ENCODE peak calls at places on chromosomes 6 and 20, in four cellular contexts. Y, V, A and P are unnamed samples.

GRCh38 chr6:155327326-155328073 is 13.2 kb upstream of the TFB1M start:
- DNase-seq in V (no peak), A (peak), Y (peak), P (peak)

GRCh38 chr6:44661221-44661609 is 273.7 kb downstream of the CDC5L start:
- DNase-seq in V (no peak), Y (no peak), A (no peak), P (no peak)

GRCh38 chr6:24283043-24283985 is 74.5 kb downstream of the DCDC2 start:
- DNase-seq in Y (peak), A (peak), V (peak), P (peak)

GRCh38 chr6:123562264-123562663 is 74.5 kb downstream of the TRDN start:
- DNase-seq in A (no peak), Y (no peak), V (no peak), P (no peak)

GRCh38 chr6:37603284-37603683 is 94.4 kb downstream of the MDGA1 start:
- DNase-seq in Y (no peak), V (no peak), A (no peak), P (no peak)

GRCh38 chr6:160069459-160069858 is 52.2 kb upstream of the SLC22A1 start:
- DNase-seq in Y (no peak), V (no peak), A (no peak), P (no peak)

GRCh38 chr6:87155920-87156600 is 695 bp downstream of the ZNF292 start:
- DNase-seq in A (peak), Y (peak), V (peak), P (no peak)

GRCh38 chr20:44973053-44973452 is 6.7 kb downstream of the STK4 start:
- DNase-seq in V (no peak), Y (no peak), A (no peak), P (no peak)

GRCh38 chr6:158353851-158354508 is 41.7 kb downstream of the TULP4 start:
- DNase-seq in V (no peak), A (no peak), Y (no peak), P (no peak)

GRCh38 chr20:20202793-20203192 is 150.5 kb downstream of the CFAP61 start:
- DNase-seq in V (no peak), Y (no peak), A (no peak), P (no peak)

GRCh38 chr20:51797357-51798025 is 4.8 kb downstream of the SALL4 start:
- DNase-seq in A (peak), Y (peak), V (no peak), P (no peak)

GRCh38 chr6:136408205-136408604 is 118.6 kb upstream of the BCLAF1 start:
- DNase-seq in Y (no peak), V (no peak), A (no peak), P (no peak)

GRCh38 chr20:16749573-16749972 is 1.4 kb downstream of the OTOR start:
- DNase-seq in Y (no peak), A (peak), V (no peak), P (no peak)

GRCh38 chr6:56528412-56528841 is 114.3 kb downstream of the DST start:
- DNase-seq in A (no peak), V (no peak), Y (no peak), P (no peak)

GRCh38 chr20:5718896-5719595 is 31.2 kb upstream of the SHLD1 start:
- DNase-seq in A (no peak), V (no peak), Y (no peak), P (no peak)

GRCh38 chr20:2299301-2299700 is 3.5 kb downstream of the TGM3 start:
- DNase-seq in Y (no peak), A (no peak), V (no peak), P (no peak)

GRCh38 chr6:108715832-108716231 is 132.4 kb upstream of the ARMC2 start:
- DNase-seq in V (no peak), A (no peak), Y (no peak), P (no peak)

GRCh38 chr20:61588356-61589054 is 336.4 kb downstream of the CDH4 start:
- DNase-seq in V (peak), Y (no peak), A (no peak), P (no peak)

GRCh38 chr20:35991142-35991771 is 22.9 kb downstream of the CNBD2 start:
- DNase-seq in A (peak), V (no peak), Y (peak), P (no peak)

GRCh38 chr6:25034477-25034876 is 98.7 kb upstream of the RIPOR2 start:
- DNase-seq in A (no peak), Y (no peak), V (no peak), P (no peak)

GRCh38 chr20:48157970-48158369 is 372.7 kb upstream of the SULF2 start:
- DNase-seq in A (no peak), Y (no peak), V (no peak), P (peak)

GRCh38 chr20:62576815-62577214 is 65.5 kb upstream of the SLCO4A1 start:
- DNase-seq in V (no peak), Y (peak), A (peak), P (no peak)

GRCh38 chr6:71460933-71461332 is 172.3 kb downstream of the OGFRL1 start:
- DNase-seq in A (no peak), V (no peak), Y (no peak), P (no peak)

GRCh38 chr6:106149472-106150069 is 63.4 kb downstream of the PRDM1 start:
- DNase-seq in A (no peak), Y (no peak), V (no peak), P (no peak)

GRCh38 chr6:170423030-170423429 is 116.5 kb downstream of the FAM120B start:
- DNase-seq in A (peak), Y (no peak), V (no peak), P (no peak)

GRCh38 chr6:111701146-111701545 is 95.5 kb upstream of the TRAF3IP2 start:
- DNase-seq in A (no peak), V (no peak), Y (no peak), P (no peak)

GRCh38 chr20:39452583-39453193 is 490.5 kb downstream of the DHX35 start:
- DNase-seq in V (no peak), Y (no peak), A (no peak), P (no peak)

GRCh38 chr6:11223296-11223695 is 9.2 kb downstream of the NEDD9 start:
- DNase-seq in Y (no peak), V (no peak), A (no peak), P (no peak)

GRCh38 chr6:131367206-131367873 is 205.7 kb upstream of the ARG1 start:
- DNase-seq in Y (no peak), V (no peak), A (no peak), P (no peak)

GRCh38 chr6:137767931-137768690 is 98.9 kb upstream of the TNFAIP3 start:
- DNase-seq in V (no peak), Y (no peak), A (no peak), P (no peak)

GRCh38 chr6:107621216-107621940 is 131.5 kb downstream of the SOBP start:
- DNase-seq in V (no peak), Y (no peak), A (no peak), P (no peak)

GRCh38 chr20:53621482-53622246 is 28.0 kb upstream of the ZNF217 start:
- DNase-seq in A (peak), Y (no peak), V (peak), P (peak)

GRCh38 chr6:13760948-13761347 is 49.3 kb upstream of the RANBP9 start:
- DNase-seq in Y (no peak), V (no peak), A (no peak), P (peak)

GRCh38 chr6:131657630-131658111 is 20.6 kb downstream of the ENPP3 start:
- DNase-seq in A (no peak), Y (no peak), V (no peak), P (no peak)

GRCh38 chr20:64166712-64167615 is 2.7 kb downstream of the MYT1 start:
- DNase-seq in Y (peak), A (no peak), V (peak), P (no peak)

GRCh38 chr6:112881027-112881426 is 533.9 kb downstream of the RFPL4B start:
- DNase-seq in Y (no peak), A (no peak), V (no peak), P (no peak)

GRCh38 chr20:33019465-33020277 is 11.8 kb upstream of the BPIFB6 start:
- DNase-seq in A (no peak), V (no peak), Y (no peak), P (no peak)

GRCh38 chr6:42047790-42048405 is 2.4 kb upstream of the TAF8 start:
- DNase-seq in Y (peak), A (no peak), V (no peak), P (no peak)

GRCh38 chr6:165830761-165831160 is 167.7 kb upstream of the PDE10A start:
- DNase-seq in A (no peak), Y (no peak), V (no peak), P (no peak)

DNA sequence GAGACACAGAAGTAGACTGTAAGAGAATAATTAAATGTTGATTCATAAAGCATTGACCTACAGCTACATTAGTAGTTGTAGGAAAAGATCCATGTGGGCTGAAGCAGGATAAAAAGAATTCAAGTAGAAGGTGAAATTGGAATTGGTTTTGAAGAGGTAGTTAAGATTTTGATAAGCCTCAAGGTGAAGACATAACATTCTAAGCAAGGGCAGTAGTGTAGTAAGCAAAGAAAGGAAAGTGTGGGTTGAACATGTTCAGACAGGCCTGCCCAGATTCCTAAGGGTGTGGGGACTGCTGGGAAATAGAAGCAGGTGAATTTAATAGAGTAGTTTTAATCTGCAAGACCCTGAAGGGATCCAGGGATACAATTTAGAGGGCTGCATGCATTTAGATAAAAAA is 19.0 kb downstream of the TAB2 start:
- DNase-seq in Y (peak), A (no peak), V (no peak), P (no peak)
- H3K27ac ChIP-seq in Y (peak), A (peak), V (no peak), P (no peak)

DNA sequence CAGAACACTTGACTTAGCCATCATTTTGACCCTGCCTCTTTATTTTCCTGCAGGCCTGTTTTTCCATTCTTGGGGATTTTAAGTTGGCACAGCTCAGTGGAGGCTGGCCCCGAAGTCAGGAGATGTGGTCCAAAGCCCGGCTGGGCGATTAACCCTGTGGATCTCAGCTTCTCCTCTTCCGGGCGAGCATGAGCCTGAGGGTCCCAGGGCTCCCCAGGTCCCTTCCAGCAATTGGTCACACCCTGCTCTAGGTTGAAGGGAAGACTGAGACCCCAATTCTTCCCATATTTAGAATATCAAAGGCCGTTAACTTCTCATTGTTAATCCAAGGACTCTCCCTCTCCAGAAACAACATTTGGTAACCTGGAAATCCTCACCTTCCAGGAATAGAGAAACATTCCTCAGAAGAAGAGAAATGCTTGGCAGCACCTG is 2.3 kb downstream of the THBS2 start:
- DNase-seq in Y (no peak), V (no peak), A (peak), P (peak)
- H3K4me3 ChIP-seq in Y (no peak), V (no peak), A (peak), P (peak)

DNA sequence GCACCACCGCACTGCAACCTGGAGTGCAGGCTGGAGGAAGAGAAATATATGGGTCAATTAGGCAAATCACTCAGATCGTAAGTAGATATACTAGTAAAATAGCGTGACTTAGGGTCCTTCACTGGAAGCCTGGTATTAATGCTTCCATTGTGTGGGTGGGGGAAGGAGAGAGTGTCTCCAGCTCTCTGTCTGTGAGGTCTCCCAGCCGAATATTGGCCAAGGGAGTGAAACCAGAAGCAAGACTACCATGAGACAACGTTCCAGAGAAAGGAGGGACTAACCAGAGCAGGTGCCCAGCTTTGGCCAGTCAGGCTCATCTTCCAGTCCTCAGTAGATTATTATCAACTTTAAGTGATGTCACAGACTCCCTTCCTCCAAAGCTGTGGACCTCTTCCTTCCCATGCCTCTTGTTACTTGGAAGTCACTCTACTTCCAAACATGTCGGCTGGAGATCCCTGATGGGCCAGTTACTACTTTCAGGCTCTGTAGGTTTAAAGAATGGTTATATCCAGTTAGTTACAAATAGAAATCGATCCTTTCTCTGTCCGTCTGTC is 28.8 kb downstream of the MTHFD1L start:
- DNase-seq in V (no peak), Y (no peak), A (no peak), P (no peak)
- H3K27ac ChIP-seq in V (no peak), Y (no peak), A (peak), P (no peak)

DNA sequence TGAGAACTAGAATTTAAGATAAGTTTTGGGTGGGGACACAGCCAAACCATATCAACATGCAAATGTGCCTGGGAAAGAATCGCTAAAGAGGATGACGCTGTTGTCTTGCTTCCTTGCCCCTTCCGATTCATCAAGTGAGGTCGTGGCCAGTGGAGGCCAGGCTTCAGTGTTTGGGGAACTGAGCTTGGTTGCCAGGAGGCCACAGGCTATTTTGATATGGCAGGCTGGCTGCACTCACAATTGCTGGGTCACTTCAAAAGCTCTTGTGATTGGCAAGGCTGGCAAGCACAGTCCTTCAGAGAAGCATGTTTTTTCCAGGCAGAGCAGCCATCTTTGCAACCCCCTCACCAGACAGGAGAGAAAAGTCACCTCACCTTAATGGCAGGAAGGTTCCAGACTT is 45.8 kb downstream of the SAMD5 start:
- DNase-seq in Y (no peak), V (no peak), A (no peak), P (no peak)
- H3K4me3 ChIP-seq in Y (no peak), V (no peak), A (no peak), P (no peak)

GRCh38 chr6:167855825-167856425 is 29.2 kb downstream of the AFDN start:
- DNase-seq in V (no peak), A (no peak), Y (no peak), P (no peak)
- H3K27ac ChIP-seq in V (no peak), A (no peak), Y (peak), P (no peak)

GRCh38 chr6:74971631-74972030 is 234.2 kb downstream of the COL12A1 start:
- DNase-seq in V (no peak), A (no peak), Y (no peak), P (no peak)
- H3K4me3 ChIP-seq in V (no peak), A (no peak), Y (no peak), P (no peak)

DNA sequence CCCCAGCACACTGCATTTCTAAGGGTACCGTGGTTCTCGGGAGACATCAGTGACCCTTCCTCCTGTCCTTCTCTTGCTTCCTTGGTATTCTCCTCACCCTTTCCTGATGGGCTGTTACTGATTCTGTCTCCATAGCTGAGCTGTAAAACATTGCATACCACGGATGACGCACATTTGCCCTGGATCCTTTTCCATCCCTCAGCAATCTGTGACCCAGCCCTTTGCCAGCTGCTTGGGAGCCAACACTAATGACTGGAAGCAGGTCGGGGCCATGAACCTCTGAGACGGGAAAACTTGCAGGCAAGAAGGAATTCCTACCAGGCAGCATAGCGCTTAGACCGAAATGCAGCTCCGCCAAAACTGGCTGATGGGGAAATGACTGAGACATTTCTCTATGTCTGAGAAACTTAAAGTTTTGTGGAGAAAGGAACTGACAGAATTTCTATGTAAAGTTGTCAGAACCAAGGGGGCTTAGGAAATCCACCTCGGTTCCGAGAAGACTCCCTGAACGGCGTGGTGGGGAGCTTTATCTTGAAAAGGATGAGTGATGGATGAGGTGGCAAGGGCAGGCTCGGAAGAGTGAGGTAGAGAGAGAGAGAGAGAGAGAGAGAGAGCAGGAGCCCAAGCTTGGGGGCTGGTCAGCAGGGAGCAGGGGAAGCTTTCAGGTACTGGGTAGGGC is 19.2 kb downstream of the TUBB2B start:
- DNase-seq in V (no peak), A (peak), Y (no peak), P (no peak)
- H3K27ac ChIP-seq in V (no peak), A (peak), Y (no peak), P (no peak)